ENCODE peak calls at places on chromosome 3, in four cellular contexts. L, D, C and X are unnamed samples.

GRCh38 chr3:165185707-165186327 is 10.4 kb downstream of the SLITRK3 start:
- DNase-seq in L (peak), D (peak), C (peak), X (peak)

GRCh38 chr3:179769411-179770247 is 116.8 kb downstream of the USP13 start:
- DNase-seq in L (no peak), D (no peak), C (no peak), X (no peak)

GRCh38 chr3:66153961-66154923 is 66.6 kb upstream of the SLC25A26 start:
- DNase-seq in L (no peak), D (no peak), C (no peak), X (no peak)

GRCh38 chr3:126927846-126928245 is 55.1 kb upstream of the PLXNA1 start:
- DNase-seq in L (no peak), D (no peak), C (no peak), X (no peak)

GRCh38 chr3:152192936-152193672 is 75.6 kb upstream of the MBNL1 start:
- DNase-seq in L (no peak), D (no peak), C (peak), X (no peak)

GRCh38 chr3:122786067-122786466 is 7.6 kb downstream of the HSPBAP1 start:
- DNase-seq in L (peak), D (no peak), C (no peak), X (no peak)

GRCh38 chr3:195774917-195775316 is 36.8 kb downstream of the MUC4 start:
- DNase-seq in L (peak), D (peak), C (peak), X (no peak)

GRCh38 chr3:31174055-31174454 is 279.6 kb upstream of the GADL1 start:
- DNase-seq in L (no peak), D (no peak), C (no peak), X (no peak)

GRCh38 chr3:55877703-55878102 is 390.6 kb upstream of the WNT5A start:
- DNase-seq in L (no peak), D (no peak), C (no peak), X (no peak)

GRCh38 chr3:14606663-14607339 is 44.8 kb upstream of the CCDC174 start:
- DNase-seq in L (no peak), D (no peak), C (no peak), X (no peak)

GRCh38 chr3:113468536-113468935 is 27.2 kb upstream of the CFAP44 start:
- DNase-seq in L (no peak), D (no peak), C (no peak), X (no peak)

GRCh38 chr3:37980477-37981347 is 9.9 kb upstream of the VILL start:
- DNase-seq in L (no peak), D (no peak), C (no peak), X (no peak)

GRCh38 chr3:98445949-98446406 is 17.0 kb upstream of the OR5K1 start:
- DNase-seq in L (no peak), D (no peak), C (no peak), X (peak)

DNA sequence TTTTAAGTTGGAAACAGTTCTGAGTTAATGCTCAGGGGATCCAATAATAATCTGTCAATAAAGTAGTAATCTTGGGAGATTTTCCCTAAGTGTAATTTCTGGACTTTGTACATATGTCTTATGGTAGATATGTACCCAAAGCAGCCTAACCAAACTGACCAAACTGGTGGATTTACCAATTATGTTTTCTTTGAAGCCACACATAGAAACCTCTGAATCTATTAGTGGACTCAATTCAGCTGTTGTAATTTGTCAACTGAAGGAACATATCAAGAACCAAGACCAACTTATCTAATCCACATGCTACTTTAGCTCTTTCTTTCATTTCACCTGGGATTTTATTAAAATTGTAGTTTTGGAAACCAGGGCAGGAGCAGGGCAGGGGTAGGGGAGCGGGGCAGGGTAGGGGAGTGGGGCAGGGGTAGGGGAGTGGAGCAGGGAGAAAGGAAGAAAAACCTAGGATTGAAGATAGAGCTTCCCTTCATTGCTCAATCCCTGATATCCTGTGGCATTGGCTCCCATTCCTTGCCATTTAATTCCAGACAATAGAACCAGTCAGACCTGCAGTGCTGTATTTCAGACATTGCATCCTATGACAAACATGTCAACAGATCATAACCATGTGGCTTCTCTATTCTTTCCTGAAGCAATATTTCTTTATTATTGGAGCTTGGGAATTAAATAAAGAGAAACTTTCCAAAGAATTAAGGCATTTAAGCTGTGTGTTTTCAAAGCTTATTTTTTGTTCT is 101.8 kb downstream of the NFKBIZ start:
- DNase-seq in L (no peak), D (no peak), C (no peak), X (no peak)
- TF ChIP-seq CREB1 in L (no peak), D (no peak), C (no peak), X (no peak)

DNA sequence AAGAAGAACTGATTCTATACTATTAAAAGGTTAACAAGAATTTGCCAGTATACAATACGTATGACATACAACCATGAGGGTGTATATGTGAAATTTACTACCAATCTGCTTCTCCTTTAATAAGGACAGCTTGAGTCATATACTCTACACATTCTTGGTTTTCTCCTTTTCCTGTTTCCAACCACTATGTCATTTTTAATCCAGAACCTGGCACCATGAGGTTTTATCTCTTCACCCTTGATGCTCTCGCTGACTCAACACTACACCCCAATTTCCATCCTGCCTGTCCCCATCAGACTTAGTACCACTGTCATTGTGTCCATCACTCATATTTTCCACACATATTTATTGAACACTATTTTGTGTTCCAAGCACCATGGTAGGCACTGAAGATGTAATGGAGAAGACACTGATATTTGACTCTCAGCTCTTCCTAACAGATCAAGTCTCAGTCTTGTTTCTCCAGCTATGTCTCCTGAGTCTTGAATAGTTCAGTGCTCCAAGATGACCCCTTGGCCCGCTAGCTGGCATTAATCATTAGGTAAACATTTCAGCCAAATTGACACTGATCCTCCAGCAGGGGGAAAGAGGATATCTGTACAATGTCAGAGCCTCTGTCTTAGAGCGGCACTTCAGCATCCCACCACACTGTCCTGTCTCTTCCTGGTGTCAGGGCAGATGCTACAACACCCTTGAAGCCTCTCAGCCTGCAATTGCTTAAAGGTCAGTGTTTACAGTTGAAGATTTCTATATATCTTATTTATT is 11.2 kb upstream of the COL8A1 start:
- DNase-seq in L (no peak), D (no peak), C (no peak), X (no peak)
- TF ChIP-seq CTCF in L (no peak), D (no peak), C (no peak), X (no peak)

DNA sequence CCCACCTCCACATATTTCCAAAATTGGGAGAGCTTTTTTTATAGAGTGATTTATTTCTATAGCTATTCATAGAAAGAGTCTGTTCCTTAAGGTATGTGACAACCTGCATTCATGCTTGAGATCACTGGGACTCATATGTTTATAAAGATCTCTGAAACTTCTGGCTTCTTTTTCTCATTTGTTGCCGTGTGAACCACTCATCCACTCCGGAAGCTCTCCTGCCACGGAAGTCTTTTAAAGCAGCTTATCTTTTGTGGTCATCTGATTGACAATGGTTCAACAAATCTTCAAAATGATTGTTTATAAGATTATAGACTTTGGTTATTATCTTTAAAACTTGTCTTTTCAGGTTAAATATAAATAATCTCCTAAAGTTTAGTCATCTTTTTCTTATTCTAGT is 260.5 kb downstream of the C3orf38 start:
- DNase-seq in L (no peak), D (no peak), C (no peak), X (no peak)
- TF ChIP-seq JUND in L (no peak), D (no peak), C (no peak), X (no peak)

GRCh38 chr3:48996640-48997039 is 6.6 kb downstream of the P4HTM start:
- DNase-seq in L (no peak), D (no peak), C (no peak), X (no peak)

GRCh38 chr3:48997102-48997637 is 7.1 kb downstream of the P4HTM start:
- DNase-seq in L (no peak), D (no peak), C (no peak), X (no peak)

GRCh38 chr3:48999085-48999858 is 7.9 kb upstream of the WDR6 start:
- DNase-seq in L (no peak), D (no peak), C (no peak), X (no peak)

GRCh38 chr3:49001155-49001554 is 6.0 kb upstream of the WDR6 start:
- DNase-seq in L (no peak), D (no peak), C (no peak), X (no peak)

DNA sequence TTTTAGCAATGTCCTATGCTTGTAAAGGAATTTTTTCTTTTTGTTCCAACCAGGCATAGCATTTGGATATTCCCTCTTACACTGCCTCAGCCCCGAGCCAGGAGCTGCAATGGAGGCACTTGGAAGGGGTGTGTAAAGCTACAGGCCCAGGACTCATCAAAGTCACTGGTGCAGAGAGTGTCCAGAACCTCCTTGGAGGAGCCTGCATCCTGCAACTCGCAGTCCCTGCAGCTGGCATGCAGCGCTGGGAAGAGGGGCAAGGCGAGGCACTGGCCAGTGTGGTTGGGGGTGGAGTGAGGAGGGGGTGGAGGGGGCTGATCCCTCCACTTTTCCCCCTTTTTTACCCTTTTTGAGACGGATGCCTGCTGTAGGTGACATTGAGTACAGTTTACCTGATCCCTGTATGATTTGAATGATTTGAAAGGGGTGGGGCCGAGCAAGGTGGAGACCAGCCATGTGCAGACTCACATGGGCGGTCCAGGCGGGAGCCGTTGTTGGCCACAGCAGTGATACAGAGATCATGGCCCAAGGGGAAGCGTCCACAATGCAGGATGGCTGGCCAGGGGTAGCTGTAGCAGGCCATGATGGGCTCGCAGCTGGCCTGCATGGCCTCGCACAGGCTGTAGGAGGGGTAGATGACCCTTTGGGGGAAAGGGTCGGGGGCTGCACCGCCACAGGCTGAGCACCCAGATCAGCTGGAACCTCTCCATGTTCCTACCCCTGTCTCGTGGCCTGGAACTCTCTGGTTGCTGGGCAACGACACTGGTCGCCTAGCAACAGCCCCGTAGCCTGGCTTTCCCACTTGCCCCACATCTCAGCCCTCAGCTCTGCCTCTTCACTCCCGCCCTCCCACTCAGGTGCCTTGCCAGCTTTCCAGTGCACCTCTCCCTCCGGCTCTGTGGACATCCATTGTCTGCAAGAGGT is 7.9 kb downstream of the P4HTM start:
- DNase-seq in L (no peak), D (peak), C (no peak), X (no peak)
- TF ChIP-seq CREB1 in L (no peak), D (no peak), C (no peak), X (no peak)

GRCh38 chr3:64650710-64651109 is 37.1 kb downstream of the ADAMTS9 start:
- DNase-seq in L (no peak), D (no peak), C (no peak), X (no peak)

GRCh38 chr3:64650096-64650622 is 37.6 kb downstream of the ADAMTS9 start:
- DNase-seq in L (no peak), D (no peak), C (no peak), X (no peak)

GRCh38 chr3:64653101-64653500 is 34.7 kb downstream of the ADAMTS9 start:
- DNase-seq in L (no peak), D (no peak), C (no peak), X (no peak)

GRCh38 chr3:64651791-64652241 is 36.0 kb downstream of the ADAMTS9 start:
- DNase-seq in L (no peak), D (no peak), C (no peak), X (no peak)

DNA sequence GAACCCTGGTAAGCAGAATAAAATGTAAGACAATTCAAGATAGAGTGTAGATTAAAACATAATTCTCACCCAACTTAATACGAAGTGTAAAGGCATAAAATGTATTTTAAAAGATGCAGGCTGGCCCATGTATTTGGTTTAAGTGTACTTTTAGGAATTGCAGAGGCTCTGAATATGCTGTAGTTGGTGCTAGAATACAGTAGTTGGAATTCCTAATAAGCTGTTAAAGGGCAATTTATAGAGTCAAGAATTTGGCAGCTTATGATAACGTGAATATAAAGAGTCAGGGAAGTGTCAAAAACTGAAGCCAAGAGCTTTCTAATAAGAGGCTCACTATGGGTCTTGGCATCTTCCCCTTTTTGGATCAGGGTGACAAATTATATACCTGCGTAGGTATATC is 36.5 kb downstream of the ADAMTS9 start:
- DNase-seq in L (no peak), D (no peak), C (no peak), X (no peak)
- TF ChIP-seq CTCF in L (no peak), D (no peak), C (no peak), X (no peak)

GRCh38 chr3:129766135-129766534 is 127.4 kb downstream of the TMCC1 start:
- DNase-seq in L (no peak), D (no peak), C (no peak), X (no peak)
- TF ChIP-seq JUND in L (no peak), D (no peak), C (no peak), X (no peak)

GRCh38 chr3:138941259-138941885 is 5.6 kb downstream of the FOXL2 start:
- DNase-seq in L (peak), D (peak), C (peak), X (no peak)
- TF ChIP-seq CREB1 in L (no peak), D (no peak), C (no peak), X (no peak)